ENCODE peak calls at places on chromosomes 3 and 15, in seven cellular contexts. One of them, this sample, is unnamed.

GRCh38 chr3:11331101-11331500 is 58.9 kb downstream of the ATG7 start:
- DNase-seq in HCT116: no peak
- DNase-seq in H1: no peak
- DNase-seq in K562: no peak
- DNase-seq in HepG2: no peak
- DNase-seq in SK-N-SH: no peak
- DNase-seq in GM12878: no peak
- DNase-seq in this sample: no peak

GRCh38 chr3:134430174-134430573 is 55.6 kb downstream of the ANAPC13 start:
- DNase-seq in HCT116: no peak
- DNase-seq in H1: no peak
- DNase-seq in K562: no peak
- DNase-seq in HepG2: no peak
- DNase-seq in SK-N-SH: no peak
- DNase-seq in GM12878: no peak
- DNase-seq in this sample: no peak

GRCh38 chr3:181363231-181363630 is 348.5 kb upstream of the SOX2 start:
- DNase-seq in HCT116: no peak
- DNase-seq in H1: no peak
- DNase-seq in K562: no peak
- DNase-seq in HepG2: no peak
- DNase-seq in SK-N-SH: no peak
- DNase-seq in GM12878: no peak
- DNase-seq in this sample: no peak

GRCh38 chr3:126056681-126057546 is 27.0 kb downstream of the SLC41A3 start:
- DNase-seq in HCT116: no peak
- DNase-seq in H1: no peak
- DNase-seq in K562: peak
- DNase-seq in HepG2: peak
- DNase-seq in SK-N-SH: peak
- DNase-seq in GM12878: no peak
- DNase-seq in this sample: peak

GRCh38 chr3:169901453-169901852 is 9.9 kb upstream of the SAMD7 start:
- DNase-seq in HCT116: no peak
- DNase-seq in H1: no peak
- DNase-seq in K562: no peak
- DNase-seq in HepG2: no peak
- DNase-seq in SK-N-SH: no peak
- DNase-seq in GM12878: no peak
- DNase-seq in this sample: no peak

GRCh38 chr3:47015151-47015550 is 35.7 kb downstream of the NBEAL2 start:
- DNase-seq in HCT116: no peak
- DNase-seq in H1: no peak
- DNase-seq in K562: no peak
- DNase-seq in HepG2: no peak
- DNase-seq in SK-N-SH: no peak
- DNase-seq in GM12878: no peak
- DNase-seq in this sample: no peak

GRCh38 chr3:128787256-128788253 is 61.6 kb downstream of the RAB7A start:
- DNase-seq in HCT116: peak
- DNase-seq in H1: peak
- DNase-seq in K562: peak
- DNase-seq in HepG2: peak
- DNase-seq in SK-N-SH: peak
- DNase-seq in GM12878: no peak
- DNase-seq in this sample: peak

GRCh38 chr3:179921500-179921899 is 115.2 kb downstream of the PEX5L start:
- DNase-seq in HCT116: no peak
- DNase-seq in H1: no peak
- DNase-seq in K562: no peak
- DNase-seq in HepG2: no peak
- DNase-seq in SK-N-SH: no peak
- DNase-seq in GM12878: peak
- DNase-seq in this sample: no peak

GRCh38 chr3:87350367-87351199 is 74.2 kb upstream of the POU1F1 start:
- DNase-seq in HCT116: peak
- DNase-seq in H1: no peak
- DNase-seq in K562: peak
- DNase-seq in HepG2: peak
- DNase-seq in SK-N-SH: peak
- DNase-seq in GM12878: no peak
- DNase-seq in this sample: peak

GRCh38 chr3:29465836-29466235 is 185.0 kb downstream of the RBMS3 start:
- DNase-seq in HCT116: no peak
- DNase-seq in H1: no peak
- DNase-seq in K562: no peak
- DNase-seq in HepG2: no peak
- DNase-seq in SK-N-SH: peak
- DNase-seq in GM12878: no peak
- DNase-seq in this sample: no peak

GRCh38 chr15:99447497-99448371 is 118.0 kb upstream of the MEF2A start:
- DNase-seq in HCT116: no peak
- DNase-seq in H1: peak
- DNase-seq in K562: peak
- DNase-seq in HepG2: no peak
- DNase-seq in SK-N-SH: peak
- DNase-seq in GM12878: no peak
- DNase-seq in this sample: no peak

DNA sequence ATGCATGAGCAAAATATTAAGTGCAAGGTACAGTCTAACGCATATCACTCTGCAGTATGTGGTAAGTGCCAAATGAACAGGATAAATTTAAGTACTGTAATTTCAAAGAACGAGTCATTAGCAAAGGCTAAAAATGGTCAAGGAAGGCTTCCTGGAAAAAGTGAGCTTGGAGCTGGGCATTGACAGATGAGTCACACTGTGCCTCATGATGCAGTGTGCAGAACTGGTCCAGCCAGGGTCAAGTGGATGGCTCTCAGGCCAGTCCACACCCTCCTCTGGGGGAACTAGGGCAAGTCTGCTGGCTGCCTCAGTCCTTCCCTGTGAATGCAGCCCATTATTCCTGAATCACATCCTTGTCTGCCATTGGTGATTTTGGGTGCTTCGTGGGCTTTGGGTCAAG is 76.3 kb downstream of the CACNA1D start:
- DNase-seq in HCT116: peak
- DNase-seq in H1: no peak
- DNase-seq in K562: no peak
- DNase-seq in HepG2: no peak
- DNase-seq in SK-N-SH: no peak
- DNase-seq in GM12878: no peak
- DNase-seq in this sample: no peak
- TF ChIP-seq JUND in HCT116: peak
- TF ChIP-seq JUND in H1: no peak
- TF ChIP-seq JUND in K562: no peak
- TF ChIP-seq JUND in HepG2: no peak
- TF ChIP-seq JUND in SK-N-SH: no peak
- TF ChIP-seq JUND in GM12878: no peak
- TF ChIP-seq JUND in this sample: no peak

DNA sequence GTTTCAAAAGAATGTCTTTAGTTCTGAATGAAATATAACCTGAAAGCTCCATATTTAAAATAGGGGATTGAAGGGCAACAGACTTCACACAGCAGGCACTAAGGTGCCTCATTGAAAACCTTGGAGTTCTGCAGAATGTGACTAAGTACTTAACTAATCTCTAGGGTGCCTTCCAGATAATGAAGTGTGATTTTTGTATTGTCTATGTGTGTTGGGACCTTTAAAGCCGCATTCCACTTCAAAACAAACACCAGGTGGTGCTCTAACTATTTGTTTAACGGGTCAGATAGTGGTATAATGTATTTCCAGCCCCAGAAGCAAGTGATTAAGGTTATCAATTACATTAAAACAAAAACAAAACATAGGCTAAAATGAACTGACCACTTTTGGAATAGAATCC is 28.0 kb downstream of the TFG start:
- DNase-seq in HCT116: no peak
- DNase-seq in H1: no peak
- DNase-seq in K562: peak
- DNase-seq in HepG2: no peak
- DNase-seq in SK-N-SH: peak
- DNase-seq in GM12878: no peak
- DNase-seq in this sample: peak
- TF ChIP-seq JUND in HCT116: no peak
- TF ChIP-seq JUND in H1: no peak
- TF ChIP-seq JUND in K562: no peak
- TF ChIP-seq JUND in HepG2: no peak
- TF ChIP-seq JUND in SK-N-SH: no peak
- TF ChIP-seq JUND in GM12878: no peak
- TF ChIP-seq JUND in this sample: no peak

GRCh38 chr15:39242345-39242744 is 338.5 kb upstream of the THBS1 start:
- DNase-seq in HCT116: no peak
- DNase-seq in H1: no peak
- DNase-seq in K562: no peak
- DNase-seq in HepG2: no peak
- DNase-seq in SK-N-SH: no peak
- DNase-seq in GM12878: no peak
- DNase-seq in this sample: no peak
- TF ChIP-seq JUND in HCT116: no peak
- TF ChIP-seq JUND in H1: no peak
- TF ChIP-seq JUND in K562: no peak
- TF ChIP-seq JUND in HepG2: no peak
- TF ChIP-seq JUND in SK-N-SH: no peak
- TF ChIP-seq JUND in GM12878: no peak
- TF ChIP-seq JUND in this sample: no peak

GRCh38 chr3:152213938-152214337 is 54.8 kb upstream of the MBNL1 start:
- DNase-seq in HCT116: no peak
- DNase-seq in H1: no peak
- DNase-seq in K562: no peak
- DNase-seq in HepG2: no peak
- DNase-seq in SK-N-SH: no peak
- DNase-seq in GM12878: no peak
- DNase-seq in this sample: no peak
- TF ChIP-seq JUND in HCT116: no peak
- TF ChIP-seq JUND in H1: no peak
- TF ChIP-seq JUND in K562: no peak
- TF ChIP-seq JUND in HepG2: no peak
- TF ChIP-seq JUND in SK-N-SH: no peak
- TF ChIP-seq JUND in GM12878: no peak
- TF ChIP-seq JUND in this sample: no peak

GRCh38 chr3:16205156-16205870 is 30.8 kb downstream of the GALNT15 start:
- DNase-seq in HCT116: no peak
- DNase-seq in H1: no peak
- DNase-seq in K562: no peak
- DNase-seq in HepG2: no peak
- DNase-seq in SK-N-SH: no peak
- DNase-seq in GM12878: no peak
- DNase-seq in this sample: no peak
- TF ChIP-seq JUND in HCT116: no peak
- TF ChIP-seq JUND in H1: no peak
- TF ChIP-seq JUND in K562: no peak
- TF ChIP-seq JUND in HepG2: no peak
- TF ChIP-seq JUND in SK-N-SH: no peak
- TF ChIP-seq JUND in GM12878: no peak
- TF ChIP-seq JUND in this sample: no peak

DNA sequence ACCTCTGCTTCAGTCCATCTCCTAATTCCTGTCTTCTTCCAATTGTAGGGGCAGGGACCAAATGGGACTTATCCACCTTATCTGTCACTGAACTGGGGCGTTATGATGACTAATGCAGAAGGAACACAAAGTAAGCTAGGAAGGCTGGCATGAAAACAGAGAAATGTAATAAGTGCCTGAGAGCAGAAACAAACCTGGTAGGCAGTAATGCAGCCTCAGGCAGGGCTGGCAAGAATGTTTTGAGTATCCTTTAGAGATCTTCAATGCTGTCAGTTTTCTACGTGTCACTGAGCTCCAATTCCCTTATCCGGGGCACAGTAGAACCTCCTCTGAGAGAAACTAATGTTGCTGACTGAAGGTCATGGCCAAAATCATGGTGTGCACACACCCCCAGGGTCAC is 246.2 kb upstream of the TBL1XR1 start:
- DNase-seq in HCT116: peak
- DNase-seq in H1: no peak
- DNase-seq in K562: peak
- DNase-seq in HepG2: peak
- DNase-seq in SK-N-SH: no peak
- DNase-seq in GM12878: no peak
- DNase-seq in this sample: peak
- TF ChIP-seq JUND in HCT116: peak
- TF ChIP-seq JUND in H1: no peak
- TF ChIP-seq JUND in K562: peak
- TF ChIP-seq JUND in HepG2: no peak
- TF ChIP-seq JUND in SK-N-SH: peak
- TF ChIP-seq JUND in GM12878: no peak
- TF ChIP-seq JUND in this sample: peak

GRCh38 chr15:57148236-57148635 is 228.1 kb upstream of the CGNL1 start:
- DNase-seq in HCT116: no peak
- DNase-seq in H1: no peak
- DNase-seq in K562: no peak
- DNase-seq in HepG2: no peak
- DNase-seq in SK-N-SH: no peak
- DNase-seq in GM12878: no peak
- DNase-seq in this sample: no peak

GRCh38 chr15:57152666-57153065 is 223.6 kb upstream of the CGNL1 start:
- DNase-seq in HCT116: no peak
- DNase-seq in H1: no peak
- DNase-seq in K562: no peak
- DNase-seq in HepG2: no peak
- DNase-seq in SK-N-SH: no peak
- DNase-seq in GM12878: no peak
- DNase-seq in this sample: no peak

GRCh38 chr15:57149196-57149595 is 227.1 kb upstream of the CGNL1 start:
- DNase-seq in HCT116: no peak
- DNase-seq in H1: no peak
- DNase-seq in K562: no peak
- DNase-seq in HepG2: no peak
- DNase-seq in SK-N-SH: no peak
- DNase-seq in GM12878: no peak
- DNase-seq in this sample: no peak

GRCh38 chr15:57152133-57152532 is 224.2 kb upstream of the CGNL1 start:
- DNase-seq in HCT116: no peak
- DNase-seq in H1: no peak
- DNase-seq in K562: no peak
- DNase-seq in HepG2: no peak
- DNase-seq in SK-N-SH: no peak
- DNase-seq in GM12878: no peak
- DNase-seq in this sample: no peak

GRCh38 chr15:57150066-57150865 is 226.0 kb upstream of the CGNL1 start:
- DNase-seq in HCT116: no peak
- DNase-seq in H1: no peak
- DNase-seq in K562: no peak
- DNase-seq in HepG2: no peak
- DNase-seq in SK-N-SH: no peak
- DNase-seq in GM12878: no peak
- DNase-seq in this sample: no peak
- TF ChIP-seq JUND in HCT116: no peak
- TF ChIP-seq JUND in H1: no peak
- TF ChIP-seq JUND in K562: no peak
- TF ChIP-seq JUND in HepG2: no peak
- TF ChIP-seq JUND in SK-N-SH: no peak
- TF ChIP-seq JUND in GM12878: no peak
- TF ChIP-seq JUND in this sample: no peak

This sample was measured in T47D.